ENCODE peak calls at places on chromosomes 4 and X, in ten cellular contexts. J is iPS-NIHi11, I is suprapubic skin, S is T-helper 9 cell, Y is pulmonary artery endothelial cell, C is amniotic stem cell, D is Peyer's patch, F is H9, R is heart left ventricle, K is EL. Q is an unnamed sample.

GRCh38 chrX:118807151-118808017 is 16.2 kb upstream of the ZCCHC12 start:
- DNase-seq in J (peak), I (no peak), S (no peak), Y (no peak), C (peak), D (no peak), F (peak), R (peak), K (peak), Q (peak)

GRCh38 chr4:95410387-95411005 is 138.3 kb downstream of the UNC5C start:
- DNase-seq in J (no peak), I (no peak), S (no peak), Y (no peak), C (no peak), D (no peak), F (no peak), R (no peak), K (no peak), Q (peak)

GRCh38 chr4:154738426-154738825 is 5.4 kb upstream of the LRAT start:
- DNase-seq in J (no peak), I (no peak), S (no peak), Y (no peak), C (no peak), D (no peak), F (no peak), R (no peak), K (no peak), Q (no peak)

GRCh38 chr4:29153642-29154041 is 1566.5 kb upstream of the PCDH7 start:
- DNase-seq in J (no peak), I (no peak), S (no peak), Y (peak), C (no peak), D (no peak), F (no peak), R (no peak), K (no peak), Q (no peak)

GRCh38 chr4:152032722-152033131 is 271.9 kb upstream of the GATB start:
- DNase-seq in J (no peak), I (no peak), S (no peak), Y (no peak), C (peak), D (no peak), F (no peak), R (no peak), K (peak), Q (no peak)

GRCh38 chrX:9832811-9833210 is 46.6 kb downstream of the SHROOM2 start:
- DNase-seq in J (no peak), I (no peak), S (no peak), Y (peak), C (no peak), D (no peak), F (peak), R (peak), K (no peak), Q (no peak)

GRCh38 chrX:140821280-140821679 is 111.7 kb downstream of the LINC00632 start:
- DNase-seq in J (no peak), I (no peak), S (no peak), Y (no peak), C (no peak), D (no peak), F (peak), R (no peak), K (no peak), Q (peak)

GRCh38 chr4:26719954-26720552 is 136.2 kb downstream of the TBC1D19 start:
- DNase-seq in J (peak), I (no peak), S (no peak), Y (no peak), C (no peak), D (no peak), F (no peak), R (no peak), K (peak), Q (peak)

GRCh38 chrX:1610166-1610565 is 4.7 kb upstream of the ASMT start:
- DNase-seq in J (no peak), I (no peak), S (no peak), Y (no peak), C (no peak), D (no peak), F (no peak), R (no peak), K (no peak), Q (no peak)

Q was measured in NCI-H69.